ENCODE peak calls at places on chromosome 4, in seven cellular contexts. One of them, this sample, is unnamed.
A peak's percentile ranks its signal among the peaks of the same experiment; 100 is the strongest.

GRCh38 chr4:61773655-61774245 is 573.6 kb downstream of the ADGRL3 start:
- DNase-seq in islet precursor cell: no peak
- DNase-seq in substantia nigra: no peak
- DNase-seq in MV-4-11: no peak
- DNase-seq in left cardiac atrium: no peak
- DNase-seq in stimulated activated CD4-positive, alpha-beta T cell treated with anti-CD3 and anti-CD28 coated beads, Interleukin-12 subunit alpha, Interleukin-12 subunit beta, amount 100 ng/mL, for 4 hours: no peak
- DNase-seq in GM04503: no peak
- DNase-seq in this sample: no peak

GRCh38 chr4:8777320-8778196 is 94.1 kb downstream of the HMX1 start:
- DNase-seq in islet precursor cell: peak; percentile 76
- DNase-seq in substantia nigra: no peak
- DNase-seq in MV-4-11: no peak
- DNase-seq in left cardiac atrium: no peak
- DNase-seq in stimulated activated CD4-positive, alpha-beta T cell treated with anti-CD3 and anti-CD28 coated beads, Interleukin-12 subunit alpha, Interleukin-12 subunit beta, amount 100 ng/mL, for 4 hours: no peak
- DNase-seq in GM04503: no peak
- DNase-seq in this sample: no peak

GRCh38 chr4:176443646-176444409 is 124.1 kb downstream of the SPCS3 start:
- DNase-seq in islet precursor cell: no peak
- DNase-seq in substantia nigra: no peak
- DNase-seq in MV-4-11: no peak
- DNase-seq in left cardiac atrium: no peak
- DNase-seq in stimulated activated CD4-positive, alpha-beta T cell treated with anti-CD3 and anti-CD28 coated beads, Interleukin-12 subunit alpha, Interleukin-12 subunit beta, amount 100 ng/mL, for 4 hours: no peak
- DNase-seq in GM04503: no peak
- DNase-seq in this sample: no peak

GRCh38 chr4:61628727-61629126 is 428.6 kb downstream of the ADGRL3 start:
- DNase-seq in islet precursor cell: no peak
- DNase-seq in substantia nigra: no peak
- DNase-seq in MV-4-11: no peak
- DNase-seq in left cardiac atrium: no peak
- DNase-seq in stimulated activated CD4-positive, alpha-beta T cell treated with anti-CD3 and anti-CD28 coated beads, Interleukin-12 subunit alpha, Interleukin-12 subunit beta, amount 100 ng/mL, for 4 hours: no peak
- DNase-seq in GM04503: no peak
- DNase-seq in this sample: no peak

GRCh38 chr4:24249972-24250371 is 334.4 kb downstream of the DHX15 start:
- DNase-seq in islet precursor cell: no peak
- DNase-seq in substantia nigra: no peak
- DNase-seq in MV-4-11: no peak
- DNase-seq in left cardiac atrium: no peak
- DNase-seq in stimulated activated CD4-positive, alpha-beta T cell treated with anti-CD3 and anti-CD28 coated beads, Interleukin-12 subunit alpha, Interleukin-12 subunit beta, amount 100 ng/mL, for 4 hours: no peak
- DNase-seq in GM04503: no peak
- DNase-seq in this sample: no peak

GRCh38 chr4:188647820-188648380 is 508.7 kb downstream of the TRIML1 start:
- DNase-seq in islet precursor cell: no peak
- DNase-seq in substantia nigra: no peak
- DNase-seq in MV-4-11: no peak
- DNase-seq in left cardiac atrium: no peak
- DNase-seq in stimulated activated CD4-positive, alpha-beta T cell treated with anti-CD3 and anti-CD28 coated beads, Interleukin-12 subunit alpha, Interleukin-12 subunit beta, amount 100 ng/mL, for 4 hours: no peak
- DNase-seq in GM04503: no peak
- DNase-seq in this sample: peak; percentile 42

GRCh38 chr4:11011249-11011648 is 326.7 kb upstream of the CLNK start:
- DNase-seq in islet precursor cell: no peak
- DNase-seq in substantia nigra: no peak
- DNase-seq in MV-4-11: no peak
- DNase-seq in left cardiac atrium: no peak
- DNase-seq in stimulated activated CD4-positive, alpha-beta T cell treated with anti-CD3 and anti-CD28 coated beads, Interleukin-12 subunit alpha, Interleukin-12 subunit beta, amount 100 ng/mL, for 4 hours: no peak
- DNase-seq in GM04503: no peak
- DNase-seq in this sample: no peak

GRCh38 chr4:142202404-142203332 is 566.3 kb downstream of the IL15 start:
- DNase-seq in islet precursor cell: no peak
- DNase-seq in substantia nigra: no peak
- DNase-seq in MV-4-11: no peak
- DNase-seq in left cardiac atrium: no peak
- DNase-seq in stimulated activated CD4-positive, alpha-beta T cell treated with anti-CD3 and anti-CD28 coated beads, Interleukin-12 subunit alpha, Interleukin-12 subunit beta, amount 100 ng/mL, for 4 hours: no peak
- DNase-seq in GM04503: no peak
- DNase-seq in this sample: no peak

GRCh38 chr4:55980725-55981124 is 32.0 kb downstream of the CEP135 start:
- DNase-seq in islet precursor cell: no peak
- DNase-seq in substantia nigra: no peak
- DNase-seq in MV-4-11: no peak
- DNase-seq in left cardiac atrium: no peak
- DNase-seq in stimulated activated CD4-positive, alpha-beta T cell treated with anti-CD3 and anti-CD28 coated beads, Interleukin-12 subunit alpha, Interleukin-12 subunit beta, amount 100 ng/mL, for 4 hours: no peak
- DNase-seq in GM04503: no peak
- DNase-seq in this sample: no peak

GRCh38 chr4:138669479-138670165 is 346.0 kb upstream of the NOCT start:
- DNase-seq in islet precursor cell: no peak
- DNase-seq in substantia nigra: no peak
- DNase-seq in MV-4-11: no peak
- DNase-seq in left cardiac atrium: no peak
- DNase-seq in stimulated activated CD4-positive, alpha-beta T cell treated with anti-CD3 and anti-CD28 coated beads, Interleukin-12 subunit alpha, Interleukin-12 subunit beta, amount 100 ng/mL, for 4 hours: no peak
- DNase-seq in GM04503: no peak
- DNase-seq in this sample: no peak

GRCh38 chr4:978957-979701 is 5.8 kb upstream of the DGKQ start:
- DNase-seq in islet precursor cell: peak; percentile 77
- DNase-seq in substantia nigra: no peak
- DNase-seq in MV-4-11: peak; percentile 94
- DNase-seq in left cardiac atrium: no peak
- DNase-seq in stimulated activated CD4-positive, alpha-beta T cell treated with anti-CD3 and anti-CD28 coated beads, Interleukin-12 subunit alpha, Interleukin-12 subunit beta, amount 100 ng/mL, for 4 hours: no peak
- DNase-seq in GM04503: no peak
- DNase-seq in this sample: no peak

GRCh38 chr4:71235321-71236206 is 103.3 kb upstream of the SLC4A4 start:
- DNase-seq in islet precursor cell: no peak
- DNase-seq in substantia nigra: no peak
- DNase-seq in MV-4-11: no peak
- DNase-seq in left cardiac atrium: no peak
- DNase-seq in stimulated activated CD4-positive, alpha-beta T cell treated with anti-CD3 and anti-CD28 coated beads, Interleukin-12 subunit alpha, Interleukin-12 subunit beta, amount 100 ng/mL, for 4 hours: no peak
- DNase-seq in GM04503: no peak
- DNase-seq in this sample: no peak

GRCh38 chr4:107902715-107903114 is 28.6 kb upstream of the CYP2U1 start:
- DNase-seq in islet precursor cell: no peak
- DNase-seq in substantia nigra: no peak
- DNase-seq in MV-4-11: no peak
- DNase-seq in left cardiac atrium: no peak
- DNase-seq in stimulated activated CD4-positive, alpha-beta T cell treated with anti-CD3 and anti-CD28 coated beads, Interleukin-12 subunit alpha, Interleukin-12 subunit beta, amount 100 ng/mL, for 4 hours: no peak
- DNase-seq in GM04503: no peak
- DNase-seq in this sample: no peak

GRCh38 chr4:7675136-7675535 is 240.4 kb upstream of the PSAPL1 start:
- DNase-seq in islet precursor cell: no peak
- DNase-seq in substantia nigra: no peak
- DNase-seq in MV-4-11: no peak
- DNase-seq in left cardiac atrium: no peak
- DNase-seq in stimulated activated CD4-positive, alpha-beta T cell treated with anti-CD3 and anti-CD28 coated beads, Interleukin-12 subunit alpha, Interleukin-12 subunit beta, amount 100 ng/mL, for 4 hours: no peak
- DNase-seq in GM04503: no peak
- DNase-seq in this sample: no peak

GRCh38 chr4:146095091-146095690 is 80.3 kb upstream of the LSM6 start:
- DNase-seq in islet precursor cell: no peak
- DNase-seq in substantia nigra: no peak
- DNase-seq in MV-4-11: peak; percentile 29
- DNase-seq in left cardiac atrium: peak; percentile 27
- DNase-seq in stimulated activated CD4-positive, alpha-beta T cell treated with anti-CD3 and anti-CD28 coated beads, Interleukin-12 subunit alpha, Interleukin-12 subunit beta, amount 100 ng/mL, for 4 hours: no peak
- DNase-seq in GM04503: peak; percentile 4
- DNase-seq in this sample: peak; percentile 64

GRCh38 chr4:1211371-1211770 is 37.6 kb downstream of the CTBP1 start:
- DNase-seq in islet precursor cell: no peak
- DNase-seq in substantia nigra: no peak
- DNase-seq in MV-4-11: no peak
- DNase-seq in left cardiac atrium: peak; percentile 14
- DNase-seq in stimulated activated CD4-positive, alpha-beta T cell treated with anti-CD3 and anti-CD28 coated beads, Interleukin-12 subunit alpha, Interleukin-12 subunit beta, amount 100 ng/mL, for 4 hours: no peak
- DNase-seq in GM04503: no peak
- DNase-seq in this sample: no peak

GRCh38 chr4:36285784-36286480 is 4.5 kb downstream of the DTHD1 start:
- DNase-seq in islet precursor cell: no peak
- DNase-seq in substantia nigra: no peak
- DNase-seq in MV-4-11: peak; percentile 44
- DNase-seq in left cardiac atrium: no peak
- DNase-seq in stimulated activated CD4-positive, alpha-beta T cell treated with anti-CD3 and anti-CD28 coated beads, Interleukin-12 subunit alpha, Interleukin-12 subunit beta, amount 100 ng/mL, for 4 hours: peak; percentile 7
- DNase-seq in GM04503: no peak
- DNase-seq in this sample: no peak

GRCh38 chr4:153426207-153426886 is 39.8 kb upstream of the TMEM131L start:
- DNase-seq in islet precursor cell: no peak
- DNase-seq in substantia nigra: no peak
- DNase-seq in MV-4-11: no peak
- DNase-seq in left cardiac atrium: no peak
- DNase-seq in stimulated activated CD4-positive, alpha-beta T cell treated with anti-CD3 and anti-CD28 coated beads, Interleukin-12 subunit alpha, Interleukin-12 subunit beta, amount 100 ng/mL, for 4 hours: no peak
- DNase-seq in GM04503: no peak
- DNase-seq in this sample: no peak

GRCh38 chr4:15682340-15682725 is 706 bp downstream of the FAM200B start:
- DNase-seq in islet precursor cell: no peak
- DNase-seq in substantia nigra: no peak
- DNase-seq in MV-4-11: no peak
- DNase-seq in left cardiac atrium: no peak
- DNase-seq in stimulated activated CD4-positive, alpha-beta T cell treated with anti-CD3 and anti-CD28 coated beads, Interleukin-12 subunit alpha, Interleukin-12 subunit beta, amount 100 ng/mL, for 4 hours: no peak
- DNase-seq in GM04503: no peak
- DNase-seq in this sample: no peak

GRCh38 chr4:101367201-101367600 is 19.9 kb upstream of the PPP3CA start:
- DNase-seq in islet precursor cell: peak; percentile 74
- DNase-seq in substantia nigra: no peak
- DNase-seq in MV-4-11: no peak
- DNase-seq in left cardiac atrium: no peak
- DNase-seq in stimulated activated CD4-positive, alpha-beta T cell treated with anti-CD3 and anti-CD28 coated beads, Interleukin-12 subunit alpha, Interleukin-12 subunit beta, amount 100 ng/mL, for 4 hours: no peak
- DNase-seq in GM04503: peak; percentile 76
- DNase-seq in this sample: no peak

GRCh38 chr4:16626945-16627344 is 271.5 kb downstream of the LDB2 start:
- DNase-seq in islet precursor cell: no peak
- DNase-seq in substantia nigra: no peak
- DNase-seq in MV-4-11: no peak
- DNase-seq in left cardiac atrium: peak; percentile 53
- DNase-seq in stimulated activated CD4-positive, alpha-beta T cell treated with anti-CD3 and anti-CD28 coated beads, Interleukin-12 subunit alpha, Interleukin-12 subunit beta, amount 100 ng/mL, for 4 hours: no peak
- DNase-seq in GM04503: peak; percentile 80
- DNase-seq in this sample: peak; percentile 67

GRCh38 chr4:19532120-19532848 is 719.4 kb upstream of the SLIT2 start:
- DNase-seq in islet precursor cell: no peak
- DNase-seq in substantia nigra: no peak
- DNase-seq in MV-4-11: no peak
- DNase-seq in left cardiac atrium: no peak
- DNase-seq in stimulated activated CD4-positive, alpha-beta T cell treated with anti-CD3 and anti-CD28 coated beads, Interleukin-12 subunit alpha, Interleukin-12 subunit beta, amount 100 ng/mL, for 4 hours: no peak
- DNase-seq in GM04503: no peak
- DNase-seq in this sample: no peak

GRCh38 chr4:23888421-23889319 is 1.2 kb downstream of the PPARGC1A start:
- DNase-seq in islet precursor cell: peak; percentile 61
- DNase-seq in substantia nigra: no peak
- DNase-seq in MV-4-11: no peak
- DNase-seq in left cardiac atrium: no peak
- DNase-seq in stimulated activated CD4-positive, alpha-beta T cell treated with anti-CD3 and anti-CD28 coated beads, Interleukin-12 subunit alpha, Interleukin-12 subunit beta, amount 100 ng/mL, for 4 hours: no peak
- DNase-seq in GM04503: peak; percentile 13
- DNase-seq in this sample: peak; percentile 50

GRCh38 chr4:6688879-6689505 is 4.7 kb upstream of the S100P start:
- DNase-seq in islet precursor cell: peak; percentile 99
- DNase-seq in substantia nigra: no peak
- DNase-seq in MV-4-11: peak; percentile 92
- DNase-seq in left cardiac atrium: no peak
- DNase-seq in stimulated activated CD4-positive, alpha-beta T cell treated with anti-CD3 and anti-CD28 coated beads, Interleukin-12 subunit alpha, Interleukin-12 subunit beta, amount 100 ng/mL, for 4 hours: peak; percentile 60
- DNase-seq in GM04503: peak; percentile 76
- DNase-seq in this sample: no peak

GRCh38 chr4:56728512-56728911 is 47.4 kb upstream of the HOPX start:
- DNase-seq in islet precursor cell: no peak
- DNase-seq in substantia nigra: no peak
- DNase-seq in MV-4-11: peak; percentile 71
- DNase-seq in left cardiac atrium: peak; percentile 69
- DNase-seq in stimulated activated CD4-positive, alpha-beta T cell treated with anti-CD3 and anti-CD28 coated beads, Interleukin-12 subunit alpha, Interleukin-12 subunit beta, amount 100 ng/mL, for 4 hours: no peak
- DNase-seq in GM04503: peak; percentile 44
- DNase-seq in this sample: peak; percentile 84

GRCh38 chr4:21205821-21206531 is 505.7 kb downstream of the PACRGL start:
- DNase-seq in islet precursor cell: no peak
- DNase-seq in substantia nigra: no peak
- DNase-seq in MV-4-11: no peak
- DNase-seq in left cardiac atrium: no peak
- DNase-seq in stimulated activated CD4-positive, alpha-beta T cell treated with anti-CD3 and anti-CD28 coated beads, Interleukin-12 subunit alpha, Interleukin-12 subunit beta, amount 100 ng/mL, for 4 hours: no peak
- DNase-seq in GM04503: no peak
- DNase-seq in this sample: no peak

GRCh38 chr4:110636677-110637407 is 14.0 kb upstream of the PITX2 start:
- DNase-seq in islet precursor cell: peak; percentile 91
- DNase-seq in substantia nigra: no peak
- DNase-seq in MV-4-11: no peak
- DNase-seq in left cardiac atrium: peak; percentile 31
- DNase-seq in stimulated activated CD4-positive, alpha-beta T cell treated with anti-CD3 and anti-CD28 coated beads, Interleukin-12 subunit alpha, Interleukin-12 subunit beta, amount 100 ng/mL, for 4 hours: no peak
- DNase-seq in GM04503: peak; percentile 64
- DNase-seq in this sample: no peak

GRCh38 chr4:140046573-140046972 is 107.4 kb downstream of the MAML3 start:
- DNase-seq in islet precursor cell: no peak
- DNase-seq in substantia nigra: no peak
- DNase-seq in MV-4-11: peak; percentile 74
- DNase-seq in left cardiac atrium: no peak
- DNase-seq in stimulated activated CD4-positive, alpha-beta T cell treated with anti-CD3 and anti-CD28 coated beads, Interleukin-12 subunit alpha, Interleukin-12 subunit beta, amount 100 ng/mL, for 4 hours: no peak
- DNase-seq in GM04503: no peak
- DNase-seq in this sample: no peak

GRCh38 chr4:8441499-8442091 is 1.0 kb downstream of the TRMT44 start:
- DNase-seq in islet precursor cell: peak; percentile 31
- DNase-seq in substantia nigra: no peak
- DNase-seq in MV-4-11: no peak
- DNase-seq in left cardiac atrium: no peak
- DNase-seq in stimulated activated CD4-positive, alpha-beta T cell treated with anti-CD3 and anti-CD28 coated beads, Interleukin-12 subunit alpha, Interleukin-12 subunit beta, amount 100 ng/mL, for 4 hours: no peak
- DNase-seq in GM04503: no peak
- DNase-seq in this sample: no peak

GRCh38 chr4:146333895-146334262 is 119.5 kb downstream of the REELD1 start:
- DNase-seq in islet precursor cell: no peak
- DNase-seq in substantia nigra: no peak
- DNase-seq in MV-4-11: no peak
- DNase-seq in left cardiac atrium: no peak
- DNase-seq in stimulated activated CD4-positive, alpha-beta T cell treated with anti-CD3 and anti-CD28 coated beads, Interleukin-12 subunit alpha, Interleukin-12 subunit beta, amount 100 ng/mL, for 4 hours: no peak
- DNase-seq in GM04503: no peak
- DNase-seq in this sample: no peak

GRCh38 chr4:70473691-70474090 is 1.7 kb downstream of the MUC7 start:
- DNase-seq in islet precursor cell: no peak
- DNase-seq in substantia nigra: no peak
- DNase-seq in MV-4-11: no peak
- DNase-seq in left cardiac atrium: no peak
- DNase-seq in stimulated activated CD4-positive, alpha-beta T cell treated with anti-CD3 and anti-CD28 coated beads, Interleukin-12 subunit alpha, Interleukin-12 subunit beta, amount 100 ng/mL, for 4 hours: no peak
- DNase-seq in GM04503: no peak
- DNase-seq in this sample: no peak

GRCh38 chr4:187612211-187612780 is 383.3 kb upstream of the ZFP42 start:
- DNase-seq in islet precursor cell: peak; percentile 70
- DNase-seq in substantia nigra: no peak
- DNase-seq in MV-4-11: peak; percentile 8
- DNase-seq in left cardiac atrium: no peak
- DNase-seq in stimulated activated CD4-positive, alpha-beta T cell treated with anti-CD3 and anti-CD28 coated beads, Interleukin-12 subunit alpha, Interleukin-12 subunit beta, amount 100 ng/mL, for 4 hours: no peak
- DNase-seq in GM04503: no peak
- DNase-seq in this sample: no peak

GRCh38 chr4:2934077-2934812 is 29.0 kb downstream of the NOP14 start:
- DNase-seq in islet precursor cell: no peak
- DNase-seq in substantia nigra: no peak
- DNase-seq in MV-4-11: peak; percentile 85
- DNase-seq in left cardiac atrium: peak; percentile 77
- DNase-seq in stimulated activated CD4-positive, alpha-beta T cell treated with anti-CD3 and anti-CD28 coated beads, Interleukin-12 subunit alpha, Interleukin-12 subunit beta, amount 100 ng/mL, for 4 hours: peak; percentile 56
- DNase-seq in GM04503: no peak
- DNase-seq in this sample: no peak

GRCh38 chr4:130306566-130306965 is 1210.6 kb downstream of the C4orf33 start:
- DNase-seq in islet precursor cell: no peak
- DNase-seq in substantia nigra: no peak
- DNase-seq in MV-4-11: no peak
- DNase-seq in left cardiac atrium: no peak
- DNase-seq in stimulated activated CD4-positive, alpha-beta T cell treated with anti-CD3 and anti-CD28 coated beads, Interleukin-12 subunit alpha, Interleukin-12 subunit beta, amount 100 ng/mL, for 4 hours: no peak
- DNase-seq in GM04503: no peak
- DNase-seq in this sample: no peak

GRCh38 chr4:158036998-158037397 is 135.8 kb downstream of the GASK1B start:
- DNase-seq in islet precursor cell: peak; percentile 76
- DNase-seq in substantia nigra: no peak
- DNase-seq in MV-4-11: no peak
- DNase-seq in left cardiac atrium: no peak
- DNase-seq in stimulated activated CD4-positive, alpha-beta T cell treated with anti-CD3 and anti-CD28 coated beads, Interleukin-12 subunit alpha, Interleukin-12 subunit beta, amount 100 ng/mL, for 4 hours: no peak
- DNase-seq in GM04503: no peak
- DNase-seq in this sample: no peak

GRCh38 chr4:37737456-37737855 is 51.3 kb upstream of the RELL1 start:
- DNase-seq in islet precursor cell: no peak
- DNase-seq in substantia nigra: no peak
- DNase-seq in MV-4-11: peak; percentile 80
- DNase-seq in left cardiac atrium: no peak
- DNase-seq in stimulated activated CD4-positive, alpha-beta T cell treated with anti-CD3 and anti-CD28 coated beads, Interleukin-12 subunit alpha, Interleukin-12 subunit beta, amount 100 ng/mL, for 4 hours: no peak
- DNase-seq in GM04503: no peak
- DNase-seq in this sample: no peak

GRCh38 chr4:127601029-127601428 is 31.7 kb upstream of the INTU start:
- DNase-seq in islet precursor cell: no peak
- DNase-seq in substantia nigra: no peak
- DNase-seq in MV-4-11: no peak
- DNase-seq in left cardiac atrium: no peak
- DNase-seq in stimulated activated CD4-positive, alpha-beta T cell treated with anti-CD3 and anti-CD28 coated beads, Interleukin-12 subunit alpha, Interleukin-12 subunit beta, amount 100 ng/mL, for 4 hours: no peak
- DNase-seq in GM04503: no peak
- DNase-seq in this sample: no peak

GRCh38 chr4:77028241-77028640 is 47.5 kb downstream of the CCNI start:
- DNase-seq in islet precursor cell: no peak
- DNase-seq in substantia nigra: no peak
- DNase-seq in MV-4-11: no peak
- DNase-seq in left cardiac atrium: no peak
- DNase-seq in stimulated activated CD4-positive, alpha-beta T cell treated with anti-CD3 and anti-CD28 coated beads, Interleukin-12 subunit alpha, Interleukin-12 subunit beta, amount 100 ng/mL, for 4 hours: no peak
- DNase-seq in GM04503: no peak
- DNase-seq in this sample: no peak